ENCODE peak calls at places on chromosomes 13 and 19, in ten cellular contexts. One of them, this sample, is unnamed.

GRCh38 chr13:98171806-98172569 is 5.1 kb downstream of the RNF113B start:
- DNase-seq in CD8-positive, alpha-beta memory T cell: no peak
- DNase-seq in breast epithelium: no peak
- DNase-seq in BE2C: peak
- DNase-seq in neural crest cell: no peak
- DNase-seq in esophagus muscularis mucosa: no peak
- DNase-seq in activated CD4-positive, alpha-beta T cell treated with anti-CD3 and anti-CD28 coated beads, Interleukin-2, amount 50 U/mL, for 1 hour: no peak
- DNase-seq in astrocyte: peak
- DNase-seq in T follicular helper cell: no peak
- DNase-seq in T-helper 2 cell: no peak
- DNase-seq in this sample: no peak

GRCh38 chr19:6766357-6767080 is 716 bp downstream of the SH2D3A start:
- DNase-seq in esophagus muscularis mucosa: no peak
- DNase-seq in CD8-positive, alpha-beta memory T cell: no peak
- DNase-seq in T-helper 2 cell: no peak
- DNase-seq in activated CD4-positive, alpha-beta T cell treated with anti-CD3 and anti-CD28 coated beads, Interleukin-2, amount 50 U/mL, for 1 hour: no peak
- DNase-seq in astrocyte: no peak
- DNase-seq in T follicular helper cell: no peak
- DNase-seq in neural crest cell: no peak
- DNase-seq in BE2C: no peak
- DNase-seq in breast epithelium: no peak
- DNase-seq in this sample: no peak

GRCh38 chr13:52599037-52599852 is 43.0 kb upstream of the HNRNPA1L2 start:
- DNase-seq in neural crest cell: no peak
- DNase-seq in breast epithelium: peak
- DNase-seq in T-helper 2 cell: no peak
- DNase-seq in esophagus muscularis mucosa: no peak
- DNase-seq in activated CD4-positive, alpha-beta T cell treated with anti-CD3 and anti-CD28 coated beads, Interleukin-2, amount 50 U/mL, for 1 hour: no peak
- DNase-seq in BE2C: no peak
- DNase-seq in astrocyte: peak
- DNase-seq in T follicular helper cell: no peak
- DNase-seq in CD8-positive, alpha-beta memory T cell: no peak
- DNase-seq in this sample: no peak

GRCh38 chr19:10520652-10521318 is 3.5 kb upstream of the S1PR5 start:
- DNase-seq in astrocyte: no peak
- DNase-seq in esophagus muscularis mucosa: no peak
- DNase-seq in T follicular helper cell: no peak
- DNase-seq in breast epithelium: peak
- DNase-seq in T-helper 2 cell: no peak
- DNase-seq in neural crest cell: no peak
- DNase-seq in CD8-positive, alpha-beta memory T cell: no peak
- DNase-seq in activated CD4-positive, alpha-beta T cell treated with anti-CD3 and anti-CD28 coated beads, Interleukin-2, amount 50 U/mL, for 1 hour: no peak
- DNase-seq in BE2C: no peak
- DNase-seq in this sample: no peak

GRCh38 chr19:8145969-8146368 is 3.4 kb downstream of the FBN3 start:
- DNase-seq in BE2C: no peak
- DNase-seq in neural crest cell: no peak
- DNase-seq in CD8-positive, alpha-beta memory T cell: no peak
- DNase-seq in breast epithelium: no peak
- DNase-seq in T-helper 2 cell: no peak
- DNase-seq in T follicular helper cell: no peak
- DNase-seq in astrocyte: no peak
- DNase-seq in activated CD4-positive, alpha-beta T cell treated with anti-CD3 and anti-CD28 coated beads, Interleukin-2, amount 50 U/mL, for 1 hour: no peak
- DNase-seq in esophagus muscularis mucosa: no peak
- DNase-seq in this sample: no peak

GRCh38 chr19:7522072-7522922 is at the start of gene MCOLN1:
- DNase-seq in T follicular helper cell: peak
- DNase-seq in BE2C: peak
- DNase-seq in astrocyte: peak
- DNase-seq in breast epithelium: peak
- DNase-seq in neural crest cell: peak
- DNase-seq in T-helper 2 cell: peak
- DNase-seq in esophagus muscularis mucosa: peak
- DNase-seq in activated CD4-positive, alpha-beta T cell treated with anti-CD3 and anti-CD28 coated beads, Interleukin-2, amount 50 U/mL, for 1 hour: peak
- DNase-seq in CD8-positive, alpha-beta memory T cell: peak
- DNase-seq in this sample: peak

GRCh38 chr19:31976775-31977536 is 368.5 kb upstream of the ZNF507 start:
- DNase-seq in T follicular helper cell: no peak
- DNase-seq in breast epithelium: no peak
- DNase-seq in esophagus muscularis mucosa: peak
- DNase-seq in BE2C: no peak
- DNase-seq in neural crest cell: no peak
- DNase-seq in astrocyte: no peak
- DNase-seq in activated CD4-positive, alpha-beta T cell treated with anti-CD3 and anti-CD28 coated beads, Interleukin-2, amount 50 U/mL, for 1 hour: no peak
- DNase-seq in CD8-positive, alpha-beta memory T cell: no peak
- DNase-seq in T-helper 2 cell: no peak
- DNase-seq in this sample: no peak

GRCh38 chr19:43777163-43777700 is 3.5 kb downstream of the KCNN4 start:
- DNase-seq in breast epithelium: no peak
- DNase-seq in BE2C: no peak
- DNase-seq in astrocyte: peak
- DNase-seq in T-helper 2 cell: no peak
- DNase-seq in esophagus muscularis mucosa: no peak
- DNase-seq in T follicular helper cell: peak
- DNase-seq in neural crest cell: no peak
- DNase-seq in activated CD4-positive, alpha-beta T cell treated with anti-CD3 and anti-CD28 coated beads, Interleukin-2, amount 50 U/mL, for 1 hour: peak
- DNase-seq in CD8-positive, alpha-beta memory T cell: no peak
- DNase-seq in this sample: peak

GRCh38 chr13:42553098-42554046 is 20.6 kb upstream of the TNFSF11 start:
- DNase-seq in breast epithelium: no peak
- DNase-seq in T-helper 2 cell: no peak
- DNase-seq in astrocyte: peak
- DNase-seq in T follicular helper cell: no peak
- DNase-seq in BE2C: no peak
- DNase-seq in neural crest cell: no peak
- DNase-seq in activated CD4-positive, alpha-beta T cell treated with anti-CD3 and anti-CD28 coated beads, Interleukin-2, amount 50 U/mL, for 1 hour: no peak
- DNase-seq in CD8-positive, alpha-beta memory T cell: no peak
- DNase-seq in esophagus muscularis mucosa: no peak
- DNase-seq in this sample: no peak

GRCh38 chr19:9857920-9858746 is 23.0 kb downstream of the PIN1 start:
- DNase-seq in breast epithelium: no peak
- DNase-seq in BE2C: no peak
- DNase-seq in CD8-positive, alpha-beta memory T cell: no peak
- DNase-seq in activated CD4-positive, alpha-beta T cell treated with anti-CD3 and anti-CD28 coated beads, Interleukin-2, amount 50 U/mL, for 1 hour: peak
- DNase-seq in T-helper 2 cell: no peak
- DNase-seq in neural crest cell: no peak
- DNase-seq in astrocyte: no peak
- DNase-seq in T follicular helper cell: no peak
- DNase-seq in esophagus muscularis mucosa: no peak
- DNase-seq in this sample: no peak

GRCh38 chr19:54388001-54388802 is 23.5 kb upstream of the LAIR1 start:
- DNase-seq in astrocyte: no peak
- DNase-seq in activated CD4-positive, alpha-beta T cell treated with anti-CD3 and anti-CD28 coated beads, Interleukin-2, amount 50 U/mL, for 1 hour: peak
- DNase-seq in esophagus muscularis mucosa: no peak
- DNase-seq in CD8-positive, alpha-beta memory T cell: no peak
- DNase-seq in T-helper 2 cell: no peak
- DNase-seq in neural crest cell: no peak
- DNase-seq in breast epithelium: no peak
- DNase-seq in BE2C: no peak
- DNase-seq in T follicular helper cell: peak
- DNase-seq in this sample: no peak

GRCh38 chr13:113742445-113743120 is 16.4 kb upstream of the TMEM255B start:
- DNase-seq in T-helper 2 cell: no peak
- DNase-seq in CD8-positive, alpha-beta memory T cell: no peak
- DNase-seq in breast epithelium: no peak
- DNase-seq in activated CD4-positive, alpha-beta T cell treated with anti-CD3 and anti-CD28 coated beads, Interleukin-2, amount 50 U/mL, for 1 hour: no peak
- DNase-seq in BE2C: peak
- DNase-seq in T follicular helper cell: no peak
- DNase-seq in neural crest cell: no peak
- DNase-seq in esophagus muscularis mucosa: no peak
- DNase-seq in astrocyte: no peak
- DNase-seq in this sample: no peak

GRCh38 chr13:55571237-55571867 is 1569.4 kb upstream of the PRR20A start:
- DNase-seq in BE2C: no peak
- DNase-seq in esophagus muscularis mucosa: no peak
- DNase-seq in astrocyte: no peak
- DNase-seq in breast epithelium: no peak
- DNase-seq in T follicular helper cell: no peak
- DNase-seq in T-helper 2 cell: no peak
- DNase-seq in neural crest cell: no peak
- DNase-seq in activated CD4-positive, alpha-beta T cell treated with anti-CD3 and anti-CD28 coated beads, Interleukin-2, amount 50 U/mL, for 1 hour: no peak
- DNase-seq in CD8-positive, alpha-beta memory T cell: no peak
- DNase-seq in this sample: no peak

GRCh38 chr19:51621178-51621577 is 9.0 kb downstream of the SIGLEC5 start:
- DNase-seq in activated CD4-positive, alpha-beta T cell treated with anti-CD3 and anti-CD28 coated beads, Interleukin-2, amount 50 U/mL, for 1 hour: no peak
- DNase-seq in T follicular helper cell: no peak
- DNase-seq in breast epithelium: no peak
- DNase-seq in esophagus muscularis mucosa: no peak
- DNase-seq in astrocyte: no peak
- DNase-seq in T-helper 2 cell: no peak
- DNase-seq in CD8-positive, alpha-beta memory T cell: no peak
- DNase-seq in neural crest cell: no peak
- DNase-seq in BE2C: no peak
- DNase-seq in this sample: no peak

GRCh38 chr13:45737571-45738002 is 35.5 kb downstream of the CBY2 start:
- DNase-seq in T follicular helper cell: no peak
- DNase-seq in activated CD4-positive, alpha-beta T cell treated with anti-CD3 and anti-CD28 coated beads, Interleukin-2, amount 50 U/mL, for 1 hour: no peak
- DNase-seq in astrocyte: no peak
- DNase-seq in CD8-positive, alpha-beta memory T cell: no peak
- DNase-seq in BE2C: peak
- DNase-seq in T-helper 2 cell: no peak
- DNase-seq in breast epithelium: no peak
- DNase-seq in neural crest cell: no peak
- DNase-seq in esophagus muscularis mucosa: no peak
- DNase-seq in this sample: no peak

GRCh38 chr13:80726895-80727294 is 386.0 kb upstream of the SPRY2 start:
- DNase-seq in astrocyte: no peak
- DNase-seq in T follicular helper cell: no peak
- DNase-seq in neural crest cell: no peak
- DNase-seq in BE2C: no peak
- DNase-seq in T-helper 2 cell: no peak
- DNase-seq in activated CD4-positive, alpha-beta T cell treated with anti-CD3 and anti-CD28 coated beads, Interleukin-2, amount 50 U/mL, for 1 hour: no peak
- DNase-seq in esophagus muscularis mucosa: no peak
- DNase-seq in breast epithelium: no peak
- DNase-seq in CD8-positive, alpha-beta memory T cell: no peak
- DNase-seq in this sample: no peak

GRCh38 chr13:31880849-31881494 is 141.6 kb downstream of the RXFP2 start:
- DNase-seq in T follicular helper cell: no peak
- DNase-seq in breast epithelium: no peak
- DNase-seq in astrocyte: no peak
- DNase-seq in CD8-positive, alpha-beta memory T cell: no peak
- DNase-seq in activated CD4-positive, alpha-beta T cell treated with anti-CD3 and anti-CD28 coated beads, Interleukin-2, amount 50 U/mL, for 1 hour: no peak
- DNase-seq in neural crest cell: no peak
- DNase-seq in BE2C: no peak
- DNase-seq in T-helper 2 cell: no peak
- DNase-seq in esophagus muscularis mucosa: no peak
- DNase-seq in this sample: no peak

GRCh38 chr13:98797456-98797855 is 45.0 kb upstream of the SLC15A1 start:
- DNase-seq in neural crest cell: no peak
- DNase-seq in T-helper 2 cell: no peak
- DNase-seq in activated CD4-positive, alpha-beta T cell treated with anti-CD3 and anti-CD28 coated beads, Interleukin-2, amount 50 U/mL, for 1 hour: no peak
- DNase-seq in T follicular helper cell: no peak
- DNase-seq in CD8-positive, alpha-beta memory T cell: no peak
- DNase-seq in astrocyte: peak
- DNase-seq in esophagus muscularis mucosa: peak
- DNase-seq in BE2C: no peak
- DNase-seq in breast epithelium: no peak
- DNase-seq in this sample: no peak

GRCh38 chr19:7977021-7977722 is 28.3 kb downstream of the ELAVL1 start:
- DNase-seq in activated CD4-positive, alpha-beta T cell treated with anti-CD3 and anti-CD28 coated beads, Interleukin-2, amount 50 U/mL, for 1 hour: no peak
- DNase-seq in BE2C: no peak
- DNase-seq in T follicular helper cell: no peak
- DNase-seq in T-helper 2 cell: no peak
- DNase-seq in esophagus muscularis mucosa: no peak
- DNase-seq in breast epithelium: no peak
- DNase-seq in astrocyte: no peak
- DNase-seq in neural crest cell: no peak
- DNase-seq in CD8-positive, alpha-beta memory T cell: no peak
- DNase-seq in this sample: no peak

GRCh38 chr19:926595-927043 is 784 bp downstream of the ARID3A start:
- DNase-seq in esophagus muscularis mucosa: no peak
- DNase-seq in T follicular helper cell: no peak
- DNase-seq in CD8-positive, alpha-beta memory T cell: no peak
- DNase-seq in BE2C: no peak
- DNase-seq in astrocyte: no peak
- DNase-seq in breast epithelium: no peak
- DNase-seq in T-helper 2 cell: no peak
- DNase-seq in neural crest cell: no peak
- DNase-seq in activated CD4-positive, alpha-beta T cell treated with anti-CD3 and anti-CD28 coated beads, Interleukin-2, amount 50 U/mL, for 1 hour: no peak
- DNase-seq in this sample: no peak

GRCh38 chr19:5690955-5691204 is 785 bp downstream of the RPL36 start:
- DNase-seq in T follicular helper cell: no peak
- DNase-seq in CD8-positive, alpha-beta memory T cell: no peak
- DNase-seq in breast epithelium: no peak
- DNase-seq in BE2C: no peak
- DNase-seq in astrocyte: no peak
- DNase-seq in esophagus muscularis mucosa: no peak
- DNase-seq in T-helper 2 cell: no peak
- DNase-seq in activated CD4-positive, alpha-beta T cell treated with anti-CD3 and anti-CD28 coated beads, Interleukin-2, amount 50 U/mL, for 1 hour: no peak
- DNase-seq in neural crest cell: no peak
- DNase-seq in this sample: no peak